ENCODE peak calls at places on chromosomes 16 and 17, in four cellular contexts. P is breast epithelium, D is SJCRH30, B is osteoblast. O is an unnamed sample.

GRCh38 chr16:3907586-3907985 is 27.1 kb upstream of the CREBBP start:
- DNase-seq in P (no peak), D (no peak), B (no peak), O (no peak)

GRCh38 chr16:78705694-78706093 is 606.2 kb downstream of the WWOX start:
- DNase-seq in P (no peak), D (peak; percentile 8), B (no peak), O (no peak)

GRCh38 chr17:64200080-64201042 is 62.7 kb downstream of the TEX2 start:
- DNase-seq in P (no peak), D (no peak), B (no peak), O (no peak)

GRCh38 chr16:4200000-4200780 is 41.7 kb downstream of the SRL start:
- DNase-seq in P (peak; percentile 73), D (peak; percentile 71), B (peak; percentile 94), O (peak; percentile 82)

GRCh38 chr17:4479340-4479981 is 19.2 kb upstream of the SPNS2 start:
- DNase-seq in P (no peak), D (no peak), B (peak; percentile 67), O (peak; percentile 63)

GRCh38 chr16:89288966-89289365 is 71.5 kb downstream of the ZNF778 start:
- DNase-seq in P (no peak), D (no peak), B (no peak), O (peak; percentile 39)

GRCh38 chr17:8581002-8581658 is 49.4 kb downstream of the MYH10 start:
- DNase-seq in P (no peak), D (no peak), B (no peak), O (no peak)

GRCh38 chr17:70314096-70314495 is 144.8 kb downstream of the KCNJ2 start:
- DNase-seq in P (no peak), D (no peak), B (no peak), O (no peak)

GRCh38 chr16:24775455-24775854 is 46.0 kb downstream of the TNRC6A start:
- DNase-seq in P (no peak), D (no peak), B (no peak), O (no peak)

GRCh38 chr16:77402118-77402517 is 32.7 kb downstream of the ADAMTS18 start:
- DNase-seq in P (no peak), D (no peak), B (no peak), O (no peak)

GRCh38 chr17:30229012-30229411 is 6.5 kb downstream of the SLC6A4 start:
- DNase-seq in P (no peak), D (no peak), B (no peak), O (no peak)

GRCh38 chr16:85662036-85662812 is 26.5 kb downstream of the GINS2 start:
- DNase-seq in P (no peak), D (no peak), B (peak; percentile 76), O (peak; percentile 62)

GRCh38 chr16:29645699-29646187 is 17.3 kb upstream of the SPN start:
- DNase-seq in P (no peak), D (peak; percentile 20), B (peak; percentile 32), O (no peak)

GRCh38 chr17:6775871-6776405 is at the start of gene FBXO39:
- DNase-seq in P (no peak), D (no peak), B (peak; percentile 86), O (no peak)

GRCh38 chr17:45117848-45118646 is 14.3 kb downstream of the PLCD3 start:
- DNase-seq in P (no peak), D (no peak), B (peak; percentile 84), O (peak; percentile 70)

GRCh38 chr16:63702981-63703590 is 1418.8 kb downstream of the CDH11 start:
- DNase-seq in P (no peak), D (no peak), B (no peak), O (peak; percentile 70)

GRCh38 chr17:48577330-48577945 is 712 bp downstream of the HOXB4 start:
- DNase-seq in P (no peak), D (peak; percentile 45), B (no peak), O (peak; percentile 82)

GRCh38 chr16:67169642-67170167 is 633 bp upstream of the NOL3 start:
- DNase-seq in P (no peak), D (peak; percentile 92), B (peak; percentile 93), O (no peak)

GRCh38 chr16:25966172-25967097 is 274.7 kb downstream of the HS3ST4 start:
- DNase-seq in P (no peak), D (no peak), B (no peak), O (no peak)

GRCh38 chr16:71540-72341 is 690 bp downstream of the RHBDF1 start:
- DNase-seq in P (peak; percentile 97), D (peak; percentile 85), B (peak; percentile 99), O (peak; percentile 90)

GRCh38 chr16:86509759-86510464 is 415 bp upstream of the FOXF1 start:
- DNase-seq in P (no peak), D (peak; percentile 85), B (peak; percentile 87), O (peak; percentile 81)

GRCh38 chr17:69179227-69179952 is 37.7 kb upstream of the ABCA6 start:
- DNase-seq in P (no peak), D (no peak), B (peak; percentile 23), O (no peak)

GRCh38 chr17:74239169-74239568 is 25.8 kb downstream of the TTYH2 start:
- DNase-seq in P (peak; percentile 22), D (no peak), B (no peak), O (no peak)

GRCh38 chr17:7238418-7239090 is 703 bp downstream of the PHF23 start:
- DNase-seq in P (no peak), D (no peak), B (peak; percentile 89), O (peak; percentile 84)

GRCh38 chr17:40633871-40634270 is 13.7 kb downstream of the SMARCE1 start:
- DNase-seq in P (no peak), D (no peak), B (no peak), O (no peak)

GRCh38 chr16:27222499-27223225 is 19.3 kb downstream of the KDM8 start:
- DNase-seq in P (no peak), D (peak; percentile 67), B (peak; percentile 82), O (no peak)

GRCh38 chr17:77877019-77877418 is 81.5 kb upstream of the TNRC6C start:
- DNase-seq in P (no peak), D (no peak), B (no peak), O (no peak)

GRCh38 chr16:48479955-48480354 is 94.7 kb upstream of the SIAH1 start:
- DNase-seq in P (no peak), D (no peak), B (no peak), O (no peak)

GRCh38 chr16:48478418-48478817 is 93.2 kb upstream of the SIAH1 start:
- DNase-seq in P (no peak), D (no peak), B (no peak), O (no peak)

GRCh38 chr16:48487287-48487686 is 102.1 kb upstream of the SIAH1 start:
- DNase-seq in P (no peak), D (no peak), B (no peak), O (no peak)

GRCh38 chr16:48479319-48479718 is 94.1 kb upstream of the SIAH1 start:
- DNase-seq in P (no peak), D (no peak), B (no peak), O (no peak)

DNA sequence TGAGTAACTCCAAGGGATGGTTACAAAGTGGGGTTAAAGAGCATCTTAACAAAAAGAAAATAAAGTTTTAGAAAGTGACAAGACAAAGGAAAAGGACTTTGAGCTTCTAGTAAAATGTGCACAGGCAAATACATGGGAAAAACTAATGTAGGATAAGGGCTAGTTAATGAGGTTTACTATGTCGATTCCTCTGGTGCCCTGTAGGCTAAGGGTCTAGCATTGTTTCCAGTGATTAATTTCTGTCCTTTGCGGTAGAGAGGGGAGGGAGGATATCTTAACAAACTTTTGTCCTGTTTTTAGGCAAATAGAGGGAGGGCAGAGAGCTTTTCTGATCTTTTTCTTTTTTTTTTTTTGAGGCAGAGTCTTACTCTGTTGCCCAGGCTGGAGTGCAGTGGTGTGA is 96.6 kb upstream of the SIAH1 start:
- DNase-seq in P (no peak), D (no peak), B (no peak), O (no peak)
- H3K27ac ChIP-seq in P (no peak overlapping the region), D (no peak overlapping the region), B (no peak overlapping the region), O (no peak overlapping the region)

DNA sequence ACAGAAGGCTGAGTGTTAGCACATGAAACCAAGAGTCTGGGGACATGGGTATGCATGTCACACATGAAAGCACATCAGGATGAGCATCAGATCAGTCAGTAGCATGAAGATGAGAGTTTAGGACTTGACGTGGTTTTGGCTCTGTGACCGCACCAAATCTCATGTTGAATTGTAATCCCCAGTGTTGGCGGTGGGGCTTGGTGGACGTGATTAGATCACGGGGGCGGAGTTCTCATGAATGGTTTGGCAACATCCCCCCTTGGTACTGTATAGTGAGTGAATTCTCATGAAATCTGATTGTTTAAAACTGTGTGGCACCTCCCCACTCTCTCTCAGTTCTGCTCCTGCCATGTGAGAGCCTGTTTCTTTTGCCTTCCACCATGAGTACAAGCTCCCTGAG is 46.4 kb downstream of the CNGB1 start:
- DNase-seq in P (no peak), D (no peak), B (no peak), O (peak; percentile 15)
- H3K27ac ChIP-seq in P (no peak overlapping the region), D (no peak overlapping the region), B (no peak overlapping the region), O (no peak overlapping the region)

GRCh38 chr17:43660262-43660661 is 1.5 kb downstream of the MEOX1 start:
- DNase-seq in P (no peak), D (peak; percentile 38), B (no peak), O (no peak)
- H3K27ac ChIP-seq in P (no peak overlapping the region), D (peak overlapping the region; percentile 97), B (no peak overlapping the region), O (no peak overlapping the region)

GRCh38 chr17:61200349-61200735 is 199.3 kb upstream of the TBX2 start:
- DNase-seq in P (no peak), D (no peak), B (no peak), O (no peak)
- H3K27ac ChIP-seq in P (no peak overlapping the region), D (no peak overlapping the region), B (peak overlapping the region; percentile 85), O (no peak overlapping the region)

DNA sequence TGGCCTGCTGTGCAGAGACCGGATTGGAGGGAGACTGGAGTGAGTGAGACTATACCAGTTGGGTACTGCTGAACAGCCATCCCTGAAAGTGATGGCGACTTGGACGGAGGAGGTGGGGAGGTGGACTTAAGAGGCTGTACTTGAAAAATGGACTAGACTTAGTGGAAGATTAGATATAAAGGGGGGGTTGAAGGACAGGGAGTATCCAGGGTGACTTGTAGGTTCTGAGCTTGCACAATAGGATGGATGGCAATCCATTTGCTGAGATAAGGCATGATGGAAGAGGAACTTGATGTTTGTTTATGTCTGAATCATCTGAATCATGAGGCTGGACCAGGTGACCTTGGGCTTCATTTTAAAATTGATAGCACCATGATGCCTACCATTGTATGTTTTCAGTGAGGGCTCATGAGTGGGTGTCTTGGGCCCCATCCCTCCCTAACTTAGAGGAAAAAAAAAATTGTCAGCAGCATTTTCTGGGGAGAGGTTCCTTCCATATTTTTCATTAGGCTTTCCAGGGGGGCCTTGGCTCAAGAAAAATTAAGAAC is 41.2 kb downstream of the PRKCA start:
- DNase-seq in P (no peak), D (no peak), B (no peak), O (no peak)
- H3K27ac ChIP-seq in P (no peak overlapping the region), D (no peak overlapping the region), B (no peak overlapping the region), O (no peak overlapping the region)

GRCh38 chr16:49834496-49835009 is 21.4 kb downstream of the ZNF423 start:
- DNase-seq in P (no peak), D (peak; percentile 96), B (peak; percentile 96), O (peak; percentile 92)

GRCh38 chr16:49833796-49834195 is 22.1 kb downstream of the ZNF423 start:
- DNase-seq in P (no peak), D (no peak), B (no peak), O (no peak)

GRCh38 chr16:49836218-49836617 is 19.7 kb downstream of the ZNF423 start:
- DNase-seq in P (no peak), D (no peak), B (no peak), O (no peak)

GRCh38 chr16:49836668-49837067 is 19.2 kb downstream of the ZNF423 start:
- DNase-seq in P (no peak), D (no peak), B (peak; percentile 86), O (no peak)

GRCh38 chr16:49835116-49835880 is 20.6 kb downstream of the ZNF423 start:
- DNase-seq in P (no peak), D (peak; percentile 67), B (peak; percentile 87), O (peak; percentile 72)
- H3K27ac ChIP-seq in P (peak overlapping the region; percentile 73), D (peak overlapping the region; percentile 92), B (no peak overlapping the region), O (no peak overlapping the region)